ENCODE peak calls at places on chromosomes 2 and 18, in four cellular contexts. L is heart left ventricle, K is stomach, A is uterus. V is an unnamed sample.

GRCh38 chr18:73737990-73738389 is 409.6 kb downstream of the FBXO15 start:
- DNase-seq in L (no peak), A (no peak), K (no peak), V (no peak)

GRCh38 chr2:239602290-239603282 is 201.8 kb upstream of the HDAC4 start:
- DNase-seq in A (peak; percentile 8), K (no peak), L (peak; percentile 13), V (no peak)

GRCh38 chr18:28455971-28456370 is 279.0 kb upstream of the CDH2 start:
- DNase-seq in K (no peak), A (no peak), L (no peak), V (no peak)

GRCh38 chr2:147846382-147847081 is 1.7 kb downstream of the ACVR2A start:
- DNase-seq in L (no peak), K (no peak), A (no peak), V (no peak)

GRCh38 chr2:239528883-239529282 is 128.1 kb upstream of the HDAC4 start:
- DNase-seq in K (no peak), L (no peak), A (no peak), V (no peak)

GRCh38 chr18:44737623-44738022 is 56.9 kb downstream of the SETBP1 start:
- DNase-seq in K (no peak), L (no peak), A (peak; percentile 66), V (no peak)

GRCh38 chr2:176239016-176239415 is 30.2 kb upstream of the MTX2 start:
- DNase-seq in L (no peak), A (no peak), K (no peak), V (no peak)

GRCh38 chr2:100380681-100381080 is 36.8 kb downstream of the CHST10 start:
- DNase-seq in K (no peak), L (no peak), A (no peak), V (no peak)

GRCh38 chr2:177342736-177343135 is 49.8 kb upstream of the AGPS start:
- DNase-seq in L (no peak), K (no peak), A (no peak), V (no peak)

GRCh38 chr18:24181806-24182205 is 42.9 kb downstream of the CABYR start:
- DNase-seq in L (no peak), K (no peak), A (no peak), V (no peak)

GRCh38 chr2:150974223-150974622 is 287.4 kb downstream of the RBM43 start:
- DNase-seq in L (no peak), A (no peak), K (no peak), V (no peak)

GRCh38 chr2:165886487-165887146 is 67.0 kb downstream of the TTC21B start:
- DNase-seq in K (no peak), A (no peak), L (no peak), V (no peak)

DNA sequence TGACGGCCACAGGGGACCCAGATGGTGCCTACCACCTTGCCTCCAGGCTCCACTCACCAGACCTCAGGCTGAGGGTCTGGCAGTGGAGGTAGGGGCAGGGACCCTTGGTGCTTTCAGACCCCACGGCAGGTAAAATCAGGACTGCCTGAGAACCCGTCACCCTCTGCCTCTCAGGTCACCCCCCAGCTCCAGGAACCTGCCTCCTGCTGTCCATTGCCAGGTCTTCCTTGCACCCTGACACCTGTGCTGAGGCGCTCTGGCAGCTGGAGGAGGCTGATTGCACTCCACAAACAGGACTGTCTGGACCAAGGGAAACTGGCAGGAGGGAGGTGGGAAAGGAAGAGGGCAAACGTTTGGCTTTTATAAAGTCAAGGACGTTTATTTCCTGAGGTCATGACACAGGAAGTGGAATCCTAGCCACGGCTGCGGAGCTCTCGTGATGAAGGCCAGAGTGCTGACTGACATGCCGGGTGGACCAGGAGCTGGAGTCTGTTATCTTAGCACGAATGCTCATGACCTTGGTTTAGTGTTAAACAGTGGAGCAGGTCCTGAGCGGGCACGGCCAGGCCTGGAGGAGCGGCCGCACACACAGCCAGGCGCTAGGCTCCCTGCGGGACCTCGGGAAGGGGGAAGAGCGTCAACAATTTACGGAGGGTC is 40.5 kb downstream of the ANO7 start:
- DNase-seq in L (no peak), A (no peak), K (no peak), V (no peak)
- H3K36me3 ChIP-seq in L (peaks cover 52% of the 10 kb centered on the region), A (no peaks in the 10 kb centered on the region), K (peaks cover 68% of the 10 kb centered on the region), V (peaks cover 70% of the 10 kb centered on the region)

DNA sequence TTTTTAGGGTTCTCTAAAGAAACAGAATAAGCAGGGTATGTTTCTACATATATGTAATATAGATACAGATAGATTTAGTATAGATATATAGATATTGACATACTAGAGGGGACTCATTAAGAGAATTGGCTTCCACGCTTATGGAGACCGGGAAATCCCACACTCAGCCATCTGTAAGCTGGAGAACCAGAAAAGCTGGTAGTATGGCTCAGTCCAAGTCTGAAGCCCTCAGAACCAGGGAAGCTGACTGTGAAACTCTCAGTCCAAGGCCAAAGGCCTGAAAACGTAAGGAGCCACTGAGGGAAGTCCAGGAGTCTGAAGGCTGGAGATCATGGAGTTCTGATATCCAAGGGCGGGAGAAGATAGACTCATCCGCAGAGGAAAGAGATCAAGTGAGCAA is 441.3 kb upstream of the CDH20 start:
- DNase-seq in L (no peak), K (no peak), A (no peak), V (no peak)
- H3K27ac ChIP-seq in L (no peak overlapping the region), K (no peak overlapping the region), A (no peak overlapping the region), V (peak overlapping the region; percentile 84)

GRCh38 chr2:157625311-157625710 is 3.4 kb downstream of the ACVR1C start:
- DNase-seq in L (no peak), A (no peak), K (no peak), V (no peak)
- TF ChIP-seq POLR2A in L (no peak), A (no peak), K (no peak), V (no peak)

DNA sequence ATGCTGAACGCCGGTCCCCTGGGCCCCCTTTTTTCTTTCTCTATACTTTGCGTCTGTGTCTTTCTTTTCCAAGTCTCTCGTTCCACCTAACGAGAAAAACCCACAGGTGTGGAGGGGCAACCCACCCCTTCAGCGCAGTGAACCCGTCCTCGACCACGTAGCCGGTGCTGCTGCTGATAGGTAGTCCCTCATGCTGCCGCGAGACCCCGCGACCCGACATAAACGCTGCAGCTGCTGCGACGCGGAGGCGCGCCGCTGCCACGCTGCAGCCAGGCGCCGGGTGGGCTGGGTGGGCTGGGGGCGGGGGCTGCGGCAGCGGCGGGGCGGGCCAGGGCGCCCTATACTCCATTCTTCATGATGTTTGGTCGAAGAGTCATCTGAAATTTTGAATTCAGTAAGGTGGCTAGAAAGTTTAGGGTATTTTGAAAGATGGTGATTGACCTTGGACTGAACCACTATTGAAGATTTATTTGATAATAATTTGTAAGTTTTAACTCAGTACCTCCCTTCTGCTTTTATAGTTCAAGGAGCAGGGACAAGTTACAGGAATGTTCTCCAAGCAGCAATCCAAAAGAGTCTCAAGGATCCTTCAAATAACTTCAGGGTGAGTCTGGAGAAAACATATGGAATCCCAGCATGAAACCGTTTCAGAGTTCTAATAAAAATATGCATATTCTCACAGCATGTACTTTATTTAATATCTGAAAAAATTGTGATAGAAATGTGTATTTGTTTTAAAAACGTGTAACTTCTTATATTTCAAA is 24.1 kb downstream of the CFLAR start:
- DNase-seq in A (no peak), L (no peak), K (no peak), V (no peak)
- H3K36me3 ChIP-seq in A (no peaks in the 10 kb centered on the region), L (peaks cover 66% of the 10 kb centered on the region), K (peaks cover 59% of the 10 kb centered on the region), V (peaks cover 26% of the 10 kb centered on the region)

GRCh38 chr2:201122276-201122675 is 6.3 kb downstream of the CFLAR start:
- DNase-seq in K (no peak), L (no peak), A (no peak), V (no peak)
- H3K27ac ChIP-seq in K (peak overlapping the region; percentile 99), L (peak overlapping the region; percentile 99), A (peak overlapping the region; percentile 28), V (peak overlapping the region; percentile 93)

DNA sequence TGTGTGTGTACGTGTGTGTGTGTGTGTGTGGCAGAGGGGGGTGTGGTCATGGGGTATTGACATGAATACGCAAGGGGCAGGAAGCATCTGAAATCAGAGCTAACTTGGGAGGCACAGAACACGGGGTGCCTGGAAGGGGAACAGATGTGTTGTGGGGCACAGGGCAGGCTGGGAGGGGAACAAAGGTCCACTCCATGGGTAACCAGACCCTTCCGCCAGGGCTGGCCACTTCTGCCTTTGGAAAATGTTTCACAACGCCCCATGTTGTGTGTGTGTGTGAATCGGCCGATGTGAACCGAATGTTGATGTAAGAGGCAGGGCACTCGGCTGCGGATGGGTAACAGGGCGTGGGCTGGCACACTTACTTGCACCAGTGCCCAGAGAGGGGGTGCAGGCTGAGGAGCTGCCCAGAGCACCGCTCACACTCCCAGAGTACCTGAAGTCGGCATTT is at the start of gene SLC11A1:
- DNase-seq in K (peak; percentile 50), L (no peak), A (no peak), V (no peak)
- TF ChIP-seq POLR2A in K (no peak), L (no peak), A (no peak), V (no peak)

DNA sequence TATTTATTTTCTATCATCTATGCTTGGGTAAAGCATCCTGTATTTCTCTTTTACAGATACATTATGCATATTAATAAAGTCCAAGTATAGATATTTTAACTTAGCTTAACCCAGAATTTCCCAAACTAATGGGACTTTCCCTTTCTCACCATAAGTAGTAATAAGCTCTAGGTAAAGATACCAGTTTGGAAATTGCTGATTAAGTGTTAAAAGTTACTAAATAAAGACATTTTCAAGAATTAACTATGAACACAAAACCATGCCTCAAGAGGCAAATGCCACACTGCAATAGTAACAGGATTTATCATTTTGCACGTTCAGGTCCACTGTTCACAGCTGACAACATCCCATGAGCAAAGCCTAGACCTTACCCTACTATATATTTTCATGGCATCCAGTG is 934.7 kb upstream of the FSHR start:
- DNase-seq in K (no peak), A (no peak), L (no peak), V (no peak)
- H3K36me3 ChIP-seq in K (no peaks in the 10 kb centered on the region), A (no peaks in the 10 kb centered on the region), L (no peaks in the 10 kb centered on the region), V (no peaks in the 10 kb centered on the region)